ENCODE peak calls at places on chromosomes 7 and 10, in nine cellular contexts. One of them, this sample, is unnamed.

GRCh38 chr10:80471009-80471408 is 16.9 kb downstream of the TSPAN14 start:
- DNase-seq in body of pancreas: no peak
- DNase-seq in prostate gland: peak; percentile 65
- DNase-seq in A549: no peak
- DNase-seq in GM12891: no peak
- DNase-seq in transverse colon: no peak
- DNase-seq in sigmoid colon: no peak
- DNase-seq in testis: no peak
- DNase-seq in adrenal gland: no peak
- DNase-seq in this sample: no peak

GRCh38 chr7:35593896-35594295 is 101.0 kb downstream of the HERPUD2 start:
- DNase-seq in body of pancreas: no peak
- DNase-seq in prostate gland: no peak
- DNase-seq in A549: peak; percentile 25
- DNase-seq in GM12891: peak; percentile 11
- DNase-seq in transverse colon: no peak
- DNase-seq in sigmoid colon: no peak
- DNase-seq in testis: peak; percentile 73
- DNase-seq in adrenal gland: no peak
- DNase-seq in this sample: no peak

GRCh38 chr7:151058766-151059361 is 525 bp upstream of the SLC4A2 start:
- DNase-seq in body of pancreas: no peak
- DNase-seq in prostate gland: no peak
- DNase-seq in A549: peak; percentile 33
- DNase-seq in GM12891: no peak
- DNase-seq in transverse colon: no peak
- DNase-seq in sigmoid colon: no peak
- DNase-seq in testis: no peak
- DNase-seq in adrenal gland: no peak
- DNase-seq in this sample: no peak

GRCh38 chr10:85651507-85651902 is 715.1 kb downstream of the GRID1 start:
- DNase-seq in body of pancreas: no peak
- DNase-seq in prostate gland: no peak
- DNase-seq in A549: no peak
- DNase-seq in GM12891: no peak
- DNase-seq in transverse colon: no peak
- DNase-seq in sigmoid colon: no peak
- DNase-seq in testis: no peak
- DNase-seq in adrenal gland: no peak
- DNase-seq in this sample: peak; percentile 24

GRCh38 chr7:143362126-143362961 is at the start of gene FAM131B:
- DNase-seq in body of pancreas: no peak
- DNase-seq in prostate gland: no peak
- DNase-seq in A549: no peak
- DNase-seq in GM12891: peak; percentile 59
- DNase-seq in transverse colon: no peak
- DNase-seq in sigmoid colon: peak; percentile 67
- DNase-seq in testis: no peak
- DNase-seq in adrenal gland: no peak
- DNase-seq in this sample: no peak

GRCh38 chr7:28183627-28184026 is 3.0 kb upstream of the JAZF1 start:
- DNase-seq in body of pancreas: no peak
- DNase-seq in prostate gland: no peak
- DNase-seq in A549: no peak
- DNase-seq in GM12891: no peak
- DNase-seq in transverse colon: no peak
- DNase-seq in sigmoid colon: no peak
- DNase-seq in testis: no peak
- DNase-seq in adrenal gland: no peak
- DNase-seq in this sample: no peak

GRCh38 chr10:19775286-19775685 is 40.9 kb upstream of the PLXDC2 start:
- DNase-seq in body of pancreas: no peak
- DNase-seq in prostate gland: no peak
- DNase-seq in A549: no peak
- DNase-seq in GM12891: no peak
- DNase-seq in transverse colon: no peak
- DNase-seq in sigmoid colon: no peak
- DNase-seq in testis: no peak
- DNase-seq in adrenal gland: no peak
- DNase-seq in this sample: no peak

GRCh38 chr7:143331179-143331825 is 15.4 kb downstream of the CLCN1 start:
- DNase-seq in body of pancreas: no peak
- DNase-seq in prostate gland: no peak
- DNase-seq in A549: peak; percentile 72
- DNase-seq in GM12891: no peak
- DNase-seq in transverse colon: no peak
- DNase-seq in sigmoid colon: no peak
- DNase-seq in testis: no peak
- DNase-seq in adrenal gland: no peak
- DNase-seq in this sample: no peak

GRCh38 chr7:87152897-87153641 is 816 bp downstream of the DMTF1 start:
- DNase-seq in body of pancreas: peak; percentile 22
- DNase-seq in prostate gland: peak; percentile 24
- DNase-seq in A549: peak; percentile 7
- DNase-seq in GM12891: no peak
- DNase-seq in transverse colon: peak; percentile 33
- DNase-seq in sigmoid colon: peak; percentile 68
- DNase-seq in testis: peak; percentile 57
- DNase-seq in adrenal gland: peak; percentile 48
- DNase-seq in this sample: peak; percentile 37

GRCh38 chr7:74087791-74088453 is 4.3 kb downstream of the LIMK1 start:
- DNase-seq in body of pancreas: no peak
- DNase-seq in prostate gland: no peak
- DNase-seq in A549: no peak
- DNase-seq in GM12891: no peak
- DNase-seq in transverse colon: no peak
- DNase-seq in sigmoid colon: no peak
- DNase-seq in testis: no peak
- DNase-seq in adrenal gland: no peak
- DNase-seq in this sample: no peak

GRCh38 chr7:74082770-74083116 is 861 bp upstream of the LIMK1 start:
- DNase-seq in body of pancreas: no peak
- DNase-seq in prostate gland: no peak
- DNase-seq in A549: no peak
- DNase-seq in GM12891: no peak
- DNase-seq in transverse colon: no peak
- DNase-seq in sigmoid colon: no peak
- DNase-seq in testis: no peak
- DNase-seq in adrenal gland: no peak
- DNase-seq in this sample: no peak

GRCh38 chr7:74083928-74084721 is 521 bp downstream of the LIMK1 start:
- DNase-seq in body of pancreas: no peak
- DNase-seq in prostate gland: no peak
- DNase-seq in A549: peak; percentile 58
- DNase-seq in GM12891: no peak
- DNase-seq in transverse colon: peak; percentile 41
- DNase-seq in sigmoid colon: peak; percentile 81
- DNase-seq in testis: no peak
- DNase-seq in adrenal gland: peak; percentile 53
- DNase-seq in this sample: peak; percentile 55

GRCh38 chr7:74084722-74085578 is 1.3 kb downstream of the LIMK1 start:
- DNase-seq in body of pancreas: no peak
- DNase-seq in prostate gland: no peak
- DNase-seq in A549: no peak
- DNase-seq in GM12891: no peak
- DNase-seq in transverse colon: no peak
- DNase-seq in sigmoid colon: no peak
- DNase-seq in testis: no peak
- DNase-seq in adrenal gland: no peak
- DNase-seq in this sample: no peak

GRCh38 chr7:74083117-74083876 is at the start of gene LIMK1:
- DNase-seq in body of pancreas: peak; percentile 84
- DNase-seq in prostate gland: peak; percentile 74
- DNase-seq in A549: peak; percentile 75
- DNase-seq in GM12891: peak; percentile 96
- DNase-seq in transverse colon: peak; percentile 86
- DNase-seq in sigmoid colon: peak; percentile 89
- DNase-seq in testis: peak; percentile 83
- DNase-seq in adrenal gland: peak; percentile 80
- DNase-seq in this sample: peak; percentile 83
- TF ChIP-seq POLR2A in body of pancreas: peak; percentile 15
- TF ChIP-seq POLR2A in prostate gland: peak; percentile 19
- TF ChIP-seq POLR2A in A549: peak; percentile 64
- TF ChIP-seq POLR2A in GM12891: no peak
- TF ChIP-seq POLR2A in transverse colon: no peak
- TF ChIP-seq POLR2A in sigmoid colon: no peak
- TF ChIP-seq POLR2A in testis: no peak
- TF ChIP-seq POLR2A in adrenal gland: peak; percentile 19
- TF ChIP-seq POLR2A in this sample: no peak

DNA sequence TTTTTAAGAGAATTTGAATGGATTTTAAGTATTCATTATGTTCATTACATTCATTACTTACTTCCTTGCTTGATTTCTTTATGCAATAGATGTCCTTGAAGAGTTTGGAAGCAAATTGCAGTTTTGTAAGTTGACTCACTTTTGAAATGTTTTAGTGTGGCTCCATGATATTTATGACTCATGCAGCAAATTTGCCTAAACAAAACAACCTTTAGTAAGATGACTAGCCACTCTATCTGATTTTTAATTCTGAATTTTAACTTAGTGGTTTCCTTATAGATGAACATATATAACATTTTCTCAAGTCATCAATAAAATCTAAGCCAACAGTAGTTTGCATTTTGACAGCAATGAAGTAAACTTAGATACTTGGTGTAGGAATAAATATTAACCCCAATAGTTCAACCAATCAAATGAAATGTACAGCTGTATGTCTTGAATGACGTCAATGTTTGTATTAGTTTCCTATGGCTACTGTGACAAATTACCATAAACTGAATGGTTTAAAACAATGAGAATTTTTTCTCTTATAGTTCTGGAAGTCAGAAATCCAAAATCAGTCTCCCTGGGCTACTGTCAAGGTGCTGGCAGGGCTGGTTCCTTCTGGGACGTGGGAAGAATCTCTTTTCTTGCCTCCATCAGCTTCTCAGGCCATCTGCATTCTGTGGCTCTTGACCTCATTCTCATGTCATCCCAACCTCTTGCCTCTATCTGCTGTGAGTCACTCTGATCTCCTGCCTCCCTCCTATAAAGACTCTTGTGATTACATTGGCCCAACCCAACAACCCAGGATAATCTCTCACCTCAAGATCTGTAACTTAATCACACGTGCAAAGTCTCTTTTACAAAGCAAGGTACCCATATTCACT is 73.4 kb downstream of the AHR start:
- DNase-seq in body of pancreas: no peak
- DNase-seq in prostate gland: no peak
- DNase-seq in A549: peak; percentile 92
- DNase-seq in GM12891: no peak
- DNase-seq in transverse colon: no peak
- DNase-seq in sigmoid colon: no peak
- DNase-seq in testis: no peak
- DNase-seq in adrenal gland: peak; percentile 13
- DNase-seq in this sample: no peak
- TF ChIP-seq POLR2A in body of pancreas: no peak
- TF ChIP-seq POLR2A in prostate gland: no peak
- TF ChIP-seq POLR2A in A549: no peak
- TF ChIP-seq POLR2A in GM12891: no peak
- TF ChIP-seq POLR2A in transverse colon: no peak
- TF ChIP-seq POLR2A in sigmoid colon: no peak
- TF ChIP-seq POLR2A in testis: no peak
- TF ChIP-seq POLR2A in adrenal gland: no peak
- TF ChIP-seq POLR2A in this sample: no peak

DNA sequence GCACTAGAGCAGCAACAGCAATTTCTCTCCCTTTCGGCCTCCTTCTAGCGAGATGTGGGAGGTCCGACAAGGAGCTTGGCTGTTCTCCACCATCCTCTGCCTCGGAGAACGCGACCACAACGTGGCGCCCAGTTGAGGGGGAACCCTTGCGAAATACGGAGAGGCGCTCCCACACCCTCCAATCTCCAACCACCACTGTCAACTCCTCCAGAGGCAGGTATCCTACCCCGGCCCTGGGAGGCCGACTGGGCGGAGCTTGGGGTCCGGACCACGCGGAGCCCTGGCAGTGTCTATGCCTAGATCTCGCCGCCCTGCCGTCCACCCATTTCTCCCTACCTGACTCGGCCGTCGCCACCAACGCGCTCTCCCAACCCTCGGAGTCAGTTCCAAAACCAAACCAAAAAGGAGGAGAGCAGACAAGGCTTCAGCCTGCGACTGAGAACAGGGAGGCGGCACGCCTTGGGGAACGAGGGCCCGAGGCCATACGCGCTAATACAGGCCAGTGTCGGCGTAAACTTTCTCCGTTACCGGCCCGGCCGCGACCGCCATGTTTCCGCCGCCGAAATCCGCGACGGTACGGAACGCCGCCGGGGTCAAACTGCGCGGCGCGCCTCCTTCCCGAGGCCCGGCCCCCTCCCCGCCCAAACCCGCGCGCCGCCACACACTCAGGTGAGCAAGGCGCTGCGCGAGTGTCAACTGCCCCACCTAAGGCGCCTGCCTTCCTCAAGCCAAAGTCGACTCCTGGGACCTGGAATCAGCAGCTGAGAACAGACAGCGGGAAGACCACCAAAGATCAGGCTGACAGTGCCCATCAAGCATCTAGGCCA is at the start of gene TMEM168:
- DNase-seq in body of pancreas: peak; percentile 73
- DNase-seq in prostate gland: peak; percentile 76
- DNase-seq in A549: peak; percentile 88
- DNase-seq in GM12891: peak; percentile 51
- DNase-seq in transverse colon: peak; percentile 91
- DNase-seq in sigmoid colon: peak; percentile 84
- DNase-seq in testis: peak; percentile 86
- DNase-seq in adrenal gland: peak; percentile 81
- DNase-seq in this sample: peak; percentile 90
- TF ChIP-seq POLR2A in body of pancreas: peak; percentile 78
- TF ChIP-seq POLR2A in prostate gland: peak; percentile 54
- TF ChIP-seq POLR2A in A549: peak; percentile 74
- TF ChIP-seq POLR2A in GM12891: peak; percentile 94
- TF ChIP-seq POLR2A in transverse colon: peak; percentile 76
- TF ChIP-seq POLR2A in sigmoid colon: peak; percentile 32
- TF ChIP-seq POLR2A in testis: no peak
- TF ChIP-seq POLR2A in adrenal gland: peak; percentile 55
- TF ChIP-seq POLR2A in this sample: no peak

GRCh38 chr10:784377-784758 is 94.9 kb upstream of the DIP2C start:
- DNase-seq in body of pancreas: peak; percentile 46
- DNase-seq in prostate gland: no peak
- DNase-seq in A549: no peak
- DNase-seq in GM12891: no peak
- DNase-seq in transverse colon: peak; percentile 11
- DNase-seq in sigmoid colon: no peak
- DNase-seq in testis: peak; percentile 83
- DNase-seq in adrenal gland: peak; percentile 62
- DNase-seq in this sample: no peak

GRCh38 chr10:782751-783648 is 93.5 kb upstream of the DIP2C start:
- DNase-seq in body of pancreas: no peak
- DNase-seq in prostate gland: no peak
- DNase-seq in A549: no peak
- DNase-seq in GM12891: no peak
- DNase-seq in transverse colon: peak; percentile 4
- DNase-seq in sigmoid colon: peak; percentile 60
- DNase-seq in testis: no peak
- DNase-seq in adrenal gland: no peak
- DNase-seq in this sample: no peak

GRCh38 chr10:786666-787512 is 97.4 kb upstream of the DIP2C start:
- DNase-seq in body of pancreas: no peak
- DNase-seq in prostate gland: peak; percentile 3
- DNase-seq in A549: no peak
- DNase-seq in GM12891: no peak
- DNase-seq in transverse colon: no peak
- DNase-seq in sigmoid colon: peak; percentile 53
- DNase-seq in testis: no peak
- DNase-seq in adrenal gland: no peak
- DNase-seq in this sample: no peak

GRCh38 chr10:785539-786214 is 96.2 kb upstream of the DIP2C start:
- DNase-seq in body of pancreas: no peak
- DNase-seq in prostate gland: no peak
- DNase-seq in A549: no peak
- DNase-seq in GM12891: no peak
- DNase-seq in transverse colon: no peak
- DNase-seq in sigmoid colon: peak; percentile 66
- DNase-seq in testis: no peak
- DNase-seq in adrenal gland: no peak
- DNase-seq in this sample: no peak

GRCh38 chr10:784759-785538 is 95.5 kb upstream of the DIP2C start:
- DNase-seq in body of pancreas: peak; percentile 81
- DNase-seq in prostate gland: peak; percentile 43
- DNase-seq in A549: peak; percentile 36
- DNase-seq in GM12891: no peak
- DNase-seq in transverse colon: peak; percentile 45
- DNase-seq in sigmoid colon: peak; percentile 86
- DNase-seq in testis: peak; percentile 80
- DNase-seq in adrenal gland: peak; percentile 90
- DNase-seq in this sample: no peak
- TF ChIP-seq POLR2A in body of pancreas: peak; percentile 50
- TF ChIP-seq POLR2A in prostate gland: no peak
- TF ChIP-seq POLR2A in A549: no peak
- TF ChIP-seq POLR2A in GM12891: no peak
- TF ChIP-seq POLR2A in transverse colon: no peak
- TF ChIP-seq POLR2A in sigmoid colon: no peak
- TF ChIP-seq POLR2A in testis: no peak
- TF ChIP-seq POLR2A in adrenal gland: no peak
- TF ChIP-seq POLR2A in this sample: no peak